ENCODE peak calls at places on chromosome 13, in four cellular contexts. Z is IMR-90; B is CD8-positive, alpha-beta T cell; C is Caco-2. F is an unnamed sample.

GRCh38 chr13:113929628-113930615 is 44.0 kb downstream of the C13orf46 start:
- DNase-seq in Z (no peak), C (peak), B (no peak), F (no peak)

GRCh38 chr13:112972867-112973576 is 4.0 kb downstream of the MCF2L start:
- DNase-seq in C (peak), Z (no peak), B (no peak), F (no peak)

GRCh38 chr13:82627183-82627582 is 1255.1 kb downstream of the SLITRK1 start:
- DNase-seq in C (no peak), Z (peak), B (no peak), F (peak)

GRCh38 chr13:95335667-95336066 is 34.4 kb upstream of the ABCC4 start:
- DNase-seq in B (no peak), Z (no peak), C (no peak), F (no peak)

GRCh38 chr13:22110368-22110767 is 439.5 kb downstream of the FGF9 start:
- DNase-seq in Z (no peak), C (no peak), B (no peak), F (no peak)

GRCh38 chr13:105462098-105462497 is 1073.4 kb downstream of the EFNB2 start:
- DNase-seq in Z (no peak), B (no peak), C (no peak), F (no peak)

GRCh38 chr13:74128171-74128767 is 5.9 kb downstream of the KLF12 start:
- DNase-seq in C (no peak), B (no peak), Z (peak), F (no peak)

GRCh38 chr13:92838786-92839185 is 387.8 kb upstream of the GPC6 start:
- DNase-seq in C (no peak), Z (peak), B (no peak), F (no peak)

GRCh38 chr13:36820222-36820621 is 1.2 kb downstream of the RFXAP start:
- DNase-seq in Z (no peak), C (no peak), B (no peak), F (no peak)

GRCh38 chr13:19845758-19846157 is 17.7 kb downstream of the ZMYM5 start:
- DNase-seq in Z (peak), B (no peak), C (no peak), F (no peak)

GRCh38 chr13:21849323-21849722 is 178.4 kb downstream of the FGF9 start:
- DNase-seq in C (no peak), Z (peak), B (peak), F (no peak)

GRCh38 chr13:112446867-112447266 is 70.7 kb downstream of the SPACA7 start:
- DNase-seq in Z (no peak), B (no peak), C (no peak), F (no peak)

GRCh38 chr13:32376642-32377418 is 51.1 kb downstream of the N4BP2L1 start:
- DNase-seq in Z (no peak), B (no peak), C (no peak), F (no peak)

GRCh38 chr13:32381539-32381938 is 46.4 kb downstream of the N4BP2L1 start:
- DNase-seq in Z (peak), C (no peak), B (peak), F (peak)

GRCh38 chr13:32378012-32378411 is 49.9 kb downstream of the N4BP2L1 start:
- DNase-seq in C (no peak), B (no peak), Z (no peak), F (no peak)
- TF ChIP-seq CTCF in C (no peak), B (no peak), Z (no peak), F (no peak)

DNA sequence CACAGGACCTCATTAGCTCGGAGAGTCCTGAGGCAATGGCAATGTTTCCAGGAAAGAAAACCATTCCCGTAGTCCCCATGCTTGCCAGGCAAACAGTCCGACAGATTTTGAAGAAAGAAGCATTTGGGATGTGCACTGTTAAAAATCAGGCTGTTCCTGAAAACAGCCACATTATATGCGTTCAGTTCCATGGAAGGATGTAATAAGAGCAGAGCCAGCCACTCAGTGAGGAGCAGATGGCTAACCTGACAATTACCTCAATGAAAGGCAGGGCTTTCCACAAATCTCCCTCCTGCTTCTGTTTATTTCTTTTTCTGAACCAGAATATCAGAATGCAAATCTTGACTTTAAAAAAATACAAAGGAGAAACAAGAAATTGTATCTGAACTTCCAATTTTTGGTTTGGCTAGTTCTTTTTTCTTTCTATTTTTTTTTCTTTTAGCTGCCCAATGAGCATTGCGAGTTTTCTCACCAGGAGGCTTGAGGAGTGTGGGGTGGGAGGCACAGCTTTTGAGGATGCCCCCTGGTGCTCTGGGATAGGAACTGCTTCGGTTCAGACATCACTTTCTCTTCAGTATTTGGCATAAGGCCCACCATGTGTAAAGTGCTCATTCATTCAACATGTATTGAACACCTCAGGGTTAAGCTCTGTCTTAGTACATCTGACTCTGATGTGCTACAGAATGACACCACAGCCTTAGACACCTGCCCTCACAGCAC is 124.2 kb downstream of the TBC1D4 start:
- DNase-seq in Z (peak), B (peak), C (peak), F (no peak)
- TF ChIP-seq CTCF in Z (peak), B (peak), C (peak), F (peak)

GRCh38 chr13:33277351-33277750 is 8.2 kb downstream of the STARD13 start:
- DNase-seq in Z (no peak), B (no peak), C (no peak), F (no peak)
- TF ChIP-seq CTCF in Z (no peak), B (no peak), C (no peak), F (no peak)

DNA sequence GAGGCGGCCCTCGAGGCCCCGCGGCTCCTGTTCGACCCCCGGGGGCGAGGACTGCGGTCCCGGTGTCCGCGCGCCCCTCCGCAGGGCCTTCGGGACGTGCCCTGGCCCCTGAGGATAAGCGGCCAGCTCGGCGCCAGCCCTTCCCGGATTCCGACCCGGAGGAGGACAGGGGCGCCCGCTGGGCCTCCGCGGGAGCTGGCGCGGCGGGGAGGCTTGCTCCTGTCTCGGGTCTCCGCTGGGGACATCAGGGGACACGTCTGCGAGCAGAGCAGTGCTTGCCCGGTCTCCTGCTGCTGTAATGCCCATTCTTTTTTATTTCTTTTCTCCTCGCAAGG is 828 bp downstream of the B3GLCT start:
- DNase-seq in Z (no peak), B (peak), C (peak), F (no peak)
- TF ChIP-seq CTCF in Z (no peak), B (no peak), C (no peak), F (no peak)

GRCh38 chr13:50887153-50887552 is 22.4 kb upstream of the RNASEH2B start:
- DNase-seq in B (no peak), Z (no peak), C (no peak), F (no peak)
- TF ChIP-seq CTCF in B (no peak), Z (no peak), C (no peak), F (no peak)

GRCh38 chr13:26605845-26606244 is 48.4 kb downstream of the WASF3 start:
- DNase-seq in B (no peak), Z (no peak), C (peak), F (no peak)
- TF ChIP-seq CTCF in B (no peak), Z (no peak), C (peak), F (no peak)

GRCh38 chr13:98405690-98406344 is 171.1 kb downstream of the STK24 start:
- DNase-seq in B (no peak), C (no peak), Z (no peak), F (no peak)

GRCh38 chr13:98403076-98403475 is 173.8 kb downstream of the STK24 start:
- DNase-seq in B (no peak), Z (no peak), C (no peak), F (no peak)

GRCh38 chr13:98406475-98406874 is 170.4 kb downstream of the STK24 start:
- DNase-seq in C (no peak), Z (no peak), B (no peak), F (no peak)

GRCh38 chr13:98406971-98407370 is 169.9 kb downstream of the STK24 start:
- DNase-seq in Z (no peak), B (no peak), C (no peak), F (no peak)

DNA sequence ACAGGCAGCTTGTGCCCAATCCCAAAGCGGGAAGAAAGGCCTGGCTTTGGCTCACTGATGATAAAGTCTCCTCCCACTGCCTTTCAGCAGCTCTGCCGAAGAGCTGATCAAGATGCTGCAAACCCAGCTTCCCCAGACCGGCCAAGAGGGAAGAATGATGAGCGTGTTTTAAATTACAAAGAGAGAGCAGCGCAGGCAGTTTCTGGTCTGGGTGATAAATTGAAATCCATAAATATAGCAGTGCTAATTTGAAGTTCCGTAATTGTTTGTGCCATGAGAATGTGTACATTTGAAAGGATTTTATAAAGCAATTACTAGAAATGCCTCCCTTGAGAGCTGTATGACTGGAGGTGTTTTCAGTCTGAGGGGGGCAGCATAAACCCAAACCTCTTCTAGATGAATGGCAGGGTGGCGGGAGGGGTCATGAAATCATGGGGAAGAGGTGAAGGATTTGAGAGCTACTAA is 171.8 kb downstream of the STK24 start:
- DNase-seq in B (no peak), C (no peak), Z (no peak), F (no peak)
- TF ChIP-seq CTCF in B (no peak), C (no peak), Z (no peak), F (peak)

DNA sequence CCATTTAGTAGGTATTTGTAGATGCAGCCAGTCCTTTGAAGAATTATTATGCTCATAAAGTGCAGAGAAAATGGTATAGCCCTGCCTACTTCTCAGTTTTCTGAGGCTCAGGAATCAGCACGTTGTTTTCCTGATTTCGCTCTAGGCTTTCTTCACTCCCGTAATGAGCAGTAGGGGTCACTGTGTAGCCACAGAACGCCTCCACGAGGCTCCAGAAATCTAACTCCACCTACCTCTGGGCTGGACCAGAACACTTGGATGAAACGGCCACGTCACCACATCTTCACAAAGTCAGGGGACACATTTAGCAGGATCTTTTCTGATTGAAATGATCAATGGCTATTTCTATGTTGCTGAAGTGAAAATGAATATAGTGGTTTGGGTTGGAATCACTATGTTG is 49.8 kb upstream of the GTF3A start:
- DNase-seq in C (peak), B (peak), Z (peak), F (peak)
- TF ChIP-seq CTCF in C (peak), B (peak), Z (peak), F (peak)

DNA sequence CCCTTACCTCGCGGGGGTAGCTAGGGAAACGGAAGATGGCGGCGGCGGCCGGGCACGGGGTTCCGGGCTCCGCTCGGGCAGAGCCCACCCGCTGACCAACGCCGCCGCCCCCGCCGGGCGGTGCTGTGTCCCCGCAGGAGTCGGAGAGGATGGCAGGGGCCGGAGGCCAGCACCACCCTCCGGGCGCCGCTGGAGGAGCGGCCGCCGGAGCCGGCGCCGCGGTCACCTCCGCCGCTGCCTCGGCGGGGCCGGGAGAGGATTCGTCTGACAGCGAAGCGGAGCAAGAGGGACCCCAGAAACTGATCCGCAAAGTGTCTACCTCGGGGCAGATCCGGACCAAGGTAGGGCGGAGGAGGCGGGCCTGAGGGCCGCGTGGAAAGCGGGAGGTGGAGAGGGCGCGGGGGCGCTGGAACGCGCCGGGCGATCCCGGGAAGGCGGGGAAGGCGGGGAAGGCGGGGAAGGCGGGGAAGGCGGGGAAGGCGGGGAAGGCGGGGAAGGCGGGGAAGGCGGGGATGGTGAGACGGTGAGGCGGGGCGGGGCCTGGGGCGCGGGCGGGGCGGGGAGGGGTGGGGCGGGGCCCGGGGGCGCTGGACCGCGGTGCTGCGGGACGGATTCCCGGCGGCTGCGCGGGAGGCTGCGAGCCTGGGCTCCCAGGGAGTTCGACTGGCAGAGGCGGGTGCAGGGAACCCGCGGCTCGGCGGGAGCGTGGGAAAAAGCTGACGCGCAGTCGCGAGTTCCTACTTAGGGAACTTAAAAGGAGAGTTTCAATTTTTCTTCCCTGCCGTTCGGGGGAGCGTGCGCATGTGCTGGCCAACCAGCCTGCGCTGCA is at the start of gene DGKH:
- DNase-seq in C (peak), B (peak), Z (peak), F (no peak)
- TF ChIP-seq CTCF in C (no peak), B (no peak), Z (peak), F (peak)

F was measured in LNCaP clone FGC.